ENCODE peak calls at places on chromosomes 2 and 18, in nine cellular contexts. M is BE2C; K is astrocyte of the spinal cord; R is CD4-positive, alpha-beta memory T cell; C is endothelial cell of umbilical vein; V is neural progenitor cell; A is adipocyte; T is HCT116; D is naive thymus-derived CD4-positive, alpha-beta T cell. H is an unnamed sample.
A peak's percentile ranks its signal among the peaks of the same experiment; 100 is the strongest.

GRCh38 chr2:44974064-44974715 is 32.7 kb downstream of the SIX3 start:
- DNase-seq in M (peak; percentile 80), C (no peak), V (peak; percentile 93), R (no peak), T (peak; percentile 73), D (no peak), A (peak; percentile 52), K (no peak), H (no peak)

GRCh38 chr2:241048149-241048948 is 49.9 kb downstream of the SNED1 start:
- DNase-seq in R (no peak), V (no peak), T (no peak), M (no peak), A (no peak), K (no peak), D (no peak), C (no peak), H (no peak)

GRCh38 chr18:59900222-59901128 is 679 bp downstream of the PMAIP1 start:
- DNase-seq in C (peak; percentile 76), M (peak; percentile 36), T (no peak), D (peak; percentile 75), R (peak; percentile 75), K (peak; percentile 90), A (peak; percentile 92), V (peak; percentile 70), H (peak; percentile 84)

GRCh38 chr2:240714747-240715725 is 23.4 kb downstream of the AQP12A start:
- DNase-seq in C (no peak), V (no peak), K (no peak), D (no peak), T (no peak), R (no peak), A (no peak), M (no peak), H (no peak)

GRCh38 chr18:77207540-77207939 is 42.1 kb upstream of the GALR1 start:
- DNase-seq in T (peak; percentile 51), R (peak; percentile 70), D (peak; percentile 54), A (peak; percentile 83), M (no peak), V (peak; percentile 25), K (peak; percentile 74), C (peak; percentile 51), H (peak; percentile 58)

GRCh38 chr2:9703085-9703641 is 72.4 kb upstream of the YWHAQ start:
- DNase-seq in T (peak; percentile 1), C (no peak), D (peak; percentile 47), M (no peak), R (peak; percentile 94), K (peak; percentile 92), V (no peak), A (peak; percentile 79), H (peak; percentile 78)

GRCh38 chr2:173599821-173600354 is 245.2 kb downstream of the CDCA7 start:
- DNase-seq in M (no peak), V (no peak), D (no peak), C (no peak), A (no peak), K (no peak), T (no peak), R (no peak), H (no peak)

GRCh38 chr2:234970467-234970866 is 18.6 kb downstream of the SH3BP4 start:
- DNase-seq in A (peak; percentile 85), D (no peak), M (no peak), R (no peak), C (peak; percentile 82), V (no peak), K (peak; percentile 84), T (no peak), H (no peak)

GRCh38 chr18:33839452-33840225 is 261.6 kb downstream of the ASXL3 start:
- DNase-seq in T (peak; percentile 4), M (peak; percentile 16), K (peak; percentile 78), C (peak; percentile 59), V (peak; percentile 70), D (no peak), A (peak; percentile 80), R (no peak), H (peak; percentile 58)

GRCh38 chr18:33838084-33838483 is 260.1 kb downstream of the ASXL3 start:
- DNase-seq in D (no peak), C (no peak), V (no peak), K (no peak), M (no peak), T (no peak), R (no peak), A (no peak), H (no peak)

GRCh38 chr18:33837191-33837590 is 259.2 kb downstream of the ASXL3 start:
- DNase-seq in T (no peak), D (no peak), A (no peak), C (no peak), M (no peak), V (peak; percentile 10), K (no peak), R (no peak), H (no peak)

GRCh38 chr18:33844232-33844631 is 266.2 kb downstream of the ASXL3 start:
- DNase-seq in A (no peak), D (no peak), C (no peak), M (no peak), K (peak; percentile 5), T (no peak), V (no peak), R (no peak), H (no peak)

DNA sequence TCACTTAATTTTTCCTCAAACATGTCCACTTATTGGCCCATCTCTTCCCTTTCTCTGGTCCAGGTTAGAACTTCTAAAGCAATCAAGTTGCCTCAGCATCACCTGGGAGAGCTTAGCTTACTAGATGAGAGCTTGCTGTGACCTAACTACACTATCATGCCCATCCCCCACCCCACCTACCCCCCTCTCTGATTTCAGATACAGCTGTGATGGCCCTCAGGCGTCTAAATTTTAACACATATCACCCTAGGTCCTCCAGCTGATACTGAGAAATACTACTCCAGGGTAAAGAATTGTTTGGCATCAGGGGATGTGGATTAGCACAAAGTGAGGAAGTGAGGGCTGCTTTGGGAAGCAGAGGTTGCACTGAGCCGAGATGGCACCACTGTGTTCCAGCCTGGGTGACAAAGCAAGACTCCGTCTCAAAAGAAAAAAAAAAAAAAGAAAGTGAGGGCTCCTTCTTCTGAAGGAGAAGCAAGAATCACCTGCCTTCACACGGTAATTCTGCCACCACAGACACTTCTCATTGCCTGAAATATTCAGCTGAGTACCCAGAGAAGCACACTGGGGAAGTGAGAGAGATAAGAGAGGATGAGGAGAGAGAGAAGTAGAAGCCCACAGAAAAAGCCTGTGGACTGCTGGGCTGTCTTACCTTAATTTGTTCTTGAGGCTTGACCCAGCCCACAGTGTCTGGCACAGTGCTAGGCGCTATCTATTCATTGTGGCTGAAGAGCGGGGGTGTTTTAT is 263.4 kb downstream of the ASXL3 start:
- DNase-seq in T (no peak), C (no peak), D (no peak), A (no peak), K (no peak), M (no peak), R (no peak), V (no peak), H (no peak)
- H3K4me3 ChIP-seq in T (no peak overlapping the region), C (no peak overlapping the region), D (no peak overlapping the region), A (no peak overlapping the region), K (no peak overlapping the region), M (no peak overlapping the region), R (no peak overlapping the region), V (no peak overlapping the region), H (no peak overlapping the region)

DNA sequence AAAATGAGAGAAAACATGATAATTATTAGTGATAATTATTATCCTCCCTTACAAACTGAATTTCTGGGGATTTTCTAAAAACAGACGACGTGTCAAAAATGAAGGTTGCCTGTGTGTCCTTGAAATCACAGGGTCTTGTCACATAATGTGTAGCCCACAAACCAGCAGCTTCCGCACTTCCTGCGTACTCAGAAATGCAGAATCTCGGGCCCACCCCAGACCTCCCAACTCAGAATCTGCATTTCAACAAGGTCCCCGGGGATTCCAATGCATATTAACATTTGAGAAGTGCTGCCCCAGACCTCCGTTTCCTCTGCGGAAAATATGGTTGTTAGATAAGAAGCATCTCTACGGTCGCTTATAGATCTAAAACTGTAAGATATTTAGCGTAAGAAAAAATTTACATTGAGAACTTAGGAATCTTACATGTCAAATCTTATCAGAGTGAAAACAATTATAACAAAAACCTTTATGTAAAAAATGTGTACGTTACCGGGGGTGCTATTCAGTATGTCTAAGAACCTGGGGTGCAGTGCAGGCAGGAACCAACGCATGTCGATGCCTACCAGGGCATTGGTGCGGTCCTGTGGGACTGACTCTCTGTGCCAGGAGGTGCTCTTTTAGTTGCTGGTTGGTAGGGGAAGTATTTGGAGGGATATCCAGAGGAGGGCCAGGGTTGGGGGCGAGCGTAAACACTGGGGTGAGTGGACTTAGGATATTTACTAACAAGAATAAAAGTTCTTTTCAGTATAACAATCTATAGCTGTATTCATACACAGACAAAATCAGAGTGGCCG is 15.2 kb downstream of the CDKL4 start:
- DNase-seq in K (no peak), D (no peak), R (no peak), V (peak; percentile 37), T (no peak), C (no peak), A (no peak), M (no peak), H (no peak)
- H3K4me3 ChIP-seq in K (peak overlapping the region; percentile 21), D (peak overlapping the region; percentile 31), R (no peak overlapping the region), V (peak overlapping the region; percentile 47), T (no peak overlapping the region), C (peak overlapping the region; percentile 0), A (peak overlapping the region; percentile 42), M (peak overlapping the region; percentile 23), H (no peak overlapping the region)

GRCh38 chr2:11832531-11832930 is 86.1 kb downstream of the LPIN1 start:
- DNase-seq in A (no peak), R (no peak), K (no peak), T (no peak), V (no peak), M (no peak), D (no peak), C (no peak), H (no peak)

GRCh38 chr2:11829324-11829946 is 83.0 kb downstream of the LPIN1 start:
- DNase-seq in V (peak; percentile 85), R (peak; percentile 51), C (peak; percentile 65), D (peak; percentile 56), T (peak; percentile 41), K (peak; percentile 66), A (peak; percentile 74), M (peak; percentile 84), H (peak; percentile 53)

GRCh38 chr2:11831415-11831814 is 85.0 kb downstream of the LPIN1 start:
- DNase-seq in K (no peak), M (no peak), C (no peak), V (no peak), D (no peak), A (no peak), T (no peak), R (no peak), H (no peak)

GRCh38 chr2:11829947-11830707 is 83.7 kb downstream of the LPIN1 start:
- DNase-seq in M (peak; percentile 83), R (peak; percentile 74), K (peak; percentile 99), A (peak; percentile 95), V (peak; percentile 90), C (peak; percentile 96), T (peak; percentile 90), D (peak; percentile 63), H (peak; percentile 90)

DNA sequence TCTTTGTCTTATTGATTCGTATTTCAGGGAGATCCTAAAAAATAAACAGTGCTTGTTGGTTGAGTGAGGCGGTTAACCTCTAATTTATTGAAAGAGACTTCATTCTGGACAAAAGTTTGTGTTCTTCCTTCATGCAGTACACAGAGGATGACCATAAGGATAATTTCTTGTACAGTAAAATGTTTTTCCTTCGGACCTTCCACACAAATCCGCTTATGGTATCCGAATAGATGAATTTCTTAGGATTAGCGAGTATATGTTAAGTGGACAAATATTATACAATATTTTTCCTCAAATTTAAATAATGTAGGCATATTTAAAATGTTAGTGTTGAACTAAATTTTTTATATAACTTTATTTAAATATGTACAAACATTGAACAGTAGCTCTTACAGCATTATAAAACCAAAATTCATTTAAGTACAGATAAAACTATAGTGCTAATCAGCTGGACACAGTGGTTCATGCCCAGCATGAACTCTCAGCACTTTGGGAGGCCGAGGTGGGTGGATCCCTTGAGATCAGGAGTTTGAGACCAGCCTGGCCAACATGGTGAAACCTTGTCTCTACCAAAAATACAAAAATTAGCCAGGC is 84.4 kb downstream of the LPIN1 start:
- DNase-seq in R (no peak), D (no peak), A (no peak), K (no peak), M (no peak), T (no peak), V (no peak), C (no peak), H (no peak)
- H3K4me3 ChIP-seq in R (peak overlapping the region; percentile 34), D (peak overlapping the region; percentile 60), A (peak overlapping the region; percentile 73), K (peak overlapping the region; percentile 23), M (peak overlapping the region; percentile 53), T (peak overlapping the region; percentile 50), V (no peak overlapping the region), C (peak overlapping the region; percentile 17), H (peak overlapping the region; percentile 15)

GRCh38 chr2:71154798-71155197 is 24.4 kb downstream of the MPHOSPH10 start:
- DNase-seq in M (no peak), T (peak; percentile 31), R (no peak), A (no peak), C (no peak), K (no peak), V (peak; percentile 23), D (no peak), H (peak; percentile 25)

GRCh38 chr2:71157124-71157802 is 26.8 kb downstream of the MPHOSPH10 start:
- DNase-seq in D (peak; percentile 26), C (peak; percentile 42), M (peak; percentile 66), A (peak; percentile 69), R (peak; percentile 44), K (peak; percentile 13), V (peak; percentile 90), T (peak; percentile 19), H (peak; percentile 27)

GRCh38 chr2:71154279-71154678 is 23.8 kb downstream of the MPHOSPH10 start:
- DNase-seq in T (no peak), C (no peak), M (no peak), V (no peak), D (no peak), A (no peak), K (no peak), R (no peak), H (no peak)

GRCh38 chr2:71155846-71156245 is 25.4 kb downstream of the MPHOSPH10 start:
- DNase-seq in R (no peak), T (no peak), C (no peak), D (no peak), K (no peak), M (no peak), V (no peak), A (no peak), H (no peak)

DNA sequence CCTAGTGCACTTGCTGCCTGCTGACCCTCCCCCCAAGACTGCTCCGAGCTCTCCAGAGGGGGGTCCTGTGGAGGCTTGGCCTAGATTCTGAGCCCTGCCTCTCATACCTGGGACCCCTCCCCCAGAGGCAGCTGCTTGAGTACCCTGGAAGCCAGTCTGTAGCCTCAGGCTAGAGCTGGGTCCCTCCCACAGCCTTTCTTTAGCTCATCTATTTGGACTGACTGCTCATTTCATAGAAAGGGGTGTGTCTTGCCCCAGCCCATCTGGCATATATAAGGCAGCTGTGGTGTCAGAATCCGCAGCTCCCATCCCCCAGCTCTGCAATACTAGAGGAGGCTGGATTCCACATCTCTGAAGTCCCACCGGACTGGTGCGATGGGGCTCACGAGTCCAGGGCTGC is 26.1 kb downstream of the MPHOSPH10 start:
- DNase-seq in V (no peak), D (no peak), K (no peak), R (no peak), A (peak; percentile 37), C (no peak), T (no peak), M (peak; percentile 52), H (peak; percentile 36)
- H3K4me3 ChIP-seq in V (no peak overlapping the region), D (no peak overlapping the region), K (no peak overlapping the region), R (no peak overlapping the region), A (peak overlapping the region; percentile 18), C (no peak overlapping the region), T (no peak overlapping the region), M (peak overlapping the region; percentile 26), H (no peak overlapping the region)